ENCODE peak calls at places on chromosome 10, in seven cellular contexts. W, M, K, E, I, Y and U are unnamed samples.

GRCh38 chr10:51386248-51386885 is 312.1 kb downstream of the PRKG1 start:
- DNase-seq in E (no peak), W (no peak), K (no peak), M (no peak), Y (no peak), I (no peak), U (no peak)

GRCh38 chr10:32050145-32050544 is 6.1 kb downstream of the KIF5B start:
- DNase-seq in I (no peak), W (no peak), Y (no peak), M (no peak), E (no peak), K (no peak), U (no peak)

GRCh38 chr10:21021843-21022594 is 124.9 kb upstream of the NEBL start:
- DNase-seq in K (no peak), M (no peak), I (no peak), Y (no peak), W (no peak), E (no peak), U (no peak)

GRCh38 chr10:110013615-110014293 is 6.0 kb downstream of the ADD3 start:
- DNase-seq in E (no peak), I (no peak), Y (no peak), K (no peak), M (no peak), W (no peak), U (peak)

GRCh38 chr10:23516530-23516929 is 77.7 kb downstream of the OTUD1 start:
- DNase-seq in K (no peak), M (no peak), I (no peak), Y (no peak), W (no peak), E (no peak), U (peak)

GRCh38 chr10:43692051-43692825 is 43.6 kb upstream of the ZNF32 start:
- DNase-seq in I (no peak), K (no peak), E (no peak), Y (no peak), W (no peak), M (peak), U (no peak)

GRCh38 chr10:1069680-1070079 is 13.5 kb downstream of the WDR37 start:
- DNase-seq in E (no peak), Y (no peak), K (no peak), M (no peak), W (no peak), I (no peak), U (no peak)

GRCh38 chr10:72276421-72277339 is 3.0 kb downstream of the DDIT4 start:
- DNase-seq in M (no peak), Y (peak), K (peak), W (no peak), I (peak), E (peak), U (peak)

GRCh38 chr10:133076274-133077038 is 11.3 kb upstream of the ADGRA1 start:
- DNase-seq in M (no peak), K (no peak), I (no peak), Y (no peak), E (no peak), W (no peak), U (no peak)

GRCh38 chr10:128047991-128048826 is 78.0 kb downstream of the MKI67 start:
- DNase-seq in M (no peak), I (no peak), Y (peak), E (peak), W (peak), K (no peak), U (no peak)

GRCh38 chr10:132297521-132297920 is 10.2 kb downstream of the STK32C start:
- DNase-seq in K (no peak), I (no peak), M (no peak), Y (no peak), W (peak), E (no peak), U (no peak)

GRCh38 chr10:48501806-48502771 is 102.8 kb downstream of the ARHGAP22 start:
- DNase-seq in I (no peak), Y (peak), M (no peak), K (peak), E (no peak), W (peak), U (no peak)

GRCh38 chr10:11515596-11516418 is 95.6 kb downstream of the USP6NL start:
- DNase-seq in K (peak), M (peak), E (peak), Y (peak), W (no peak), I (no peak), U (peak)

GRCh38 chr10:68224810-68225209 is 7.1 kb downstream of the ATOH7 start:
- DNase-seq in E (no peak), M (no peak), K (no peak), Y (no peak), I (no peak), W (no peak), U (no peak)

GRCh38 chr10:36254191-36254590 is 612.1 kb upstream of the FZD8 start:
- DNase-seq in W (peak), E (peak), M (no peak), I (peak), Y (peak), K (peak), U (no peak)

GRCh38 chr10:99433378-99434020 is 3.1 kb upstream of the GOT1 start:
- DNase-seq in M (no peak), I (no peak), Y (no peak), W (no peak), K (no peak), E (no peak), U (no peak)
- TF ChIP-seq CTCF in M (no peak), I (peak), Y (peak), W (no peak), K (no peak), E (no peak), U (no peak)

GRCh38 chr10:55668326-55668922 is 692.6 kb downstream of the ZWINT start:
- DNase-seq in E (no peak), K (peak), Y (no peak), W (no peak), M (no peak), I (no peak), U (peak)
- TF ChIP-seq CTCF in E (no peak), K (peak), Y (no peak), W (no peak), M (no peak), I (peak), U (no peak)

DNA sequence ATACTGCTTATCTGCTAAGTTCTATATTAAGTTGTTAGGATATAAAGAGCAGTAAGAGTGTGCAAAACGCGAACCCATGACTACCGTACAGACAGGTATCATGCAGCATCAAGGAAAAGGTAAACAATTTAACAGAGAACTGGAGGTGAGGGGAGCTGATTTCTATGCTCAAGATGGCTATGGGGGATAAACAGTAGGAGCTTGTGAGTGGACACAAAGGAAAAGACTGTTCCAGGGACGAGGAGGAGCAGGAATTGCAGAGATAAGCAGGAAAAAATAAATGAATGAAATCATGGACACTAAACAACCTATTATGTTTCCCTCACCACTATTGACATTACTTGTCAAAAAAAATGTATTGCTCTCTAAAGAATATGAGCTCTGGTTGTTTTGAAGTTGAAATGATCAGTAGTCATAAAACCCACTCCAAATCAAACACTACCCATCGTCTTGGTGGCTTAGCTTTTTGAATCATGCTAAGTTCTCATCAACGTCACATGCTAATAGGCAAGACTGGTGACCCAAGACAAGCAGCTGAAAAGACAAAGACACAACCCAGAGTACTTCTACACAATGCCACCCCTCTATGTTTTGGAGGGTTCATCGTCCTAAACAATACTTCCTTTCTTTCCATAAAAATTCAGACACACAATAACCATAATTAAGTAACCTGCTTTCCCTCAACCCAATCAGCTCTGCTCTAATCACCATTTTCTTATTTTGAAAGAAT is 102.7 kb downstream of the NRP1 start:
- DNase-seq in Y (no peak), I (no peak), K (no peak), E (no peak), M (no peak), W (no peak), U (no peak)
- TF ChIP-seq CTCF in Y (no peak), I (no peak), K (no peak), E (no peak), M (no peak), W (no peak), U (no peak)

DNA sequence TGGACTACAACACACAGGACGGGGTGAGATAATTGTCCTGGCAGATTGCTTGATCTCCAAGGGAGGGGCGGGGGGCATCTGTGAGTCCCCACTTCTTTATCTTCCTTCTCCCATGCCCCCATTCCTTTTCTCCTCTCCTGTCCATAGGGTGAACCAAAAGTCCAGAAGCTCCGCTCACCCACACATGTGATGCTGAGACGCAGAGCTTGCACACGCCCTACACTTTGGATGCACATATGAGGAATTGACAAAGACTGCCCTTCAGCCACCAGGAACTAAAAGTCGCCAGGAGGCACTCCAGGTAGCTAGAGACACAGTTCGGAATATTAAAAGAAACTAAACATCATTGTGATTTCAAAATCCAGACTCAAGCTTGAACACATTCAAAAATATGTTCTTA is 112.7 kb upstream of the FGFR2 start:
- DNase-seq in M (no peak), E (no peak), I (no peak), K (no peak), Y (no peak), W (no peak), U (no peak)
- TF ChIP-seq CTCF in M (no peak), E (no peak), I (no peak), K (no peak), Y (no peak), W (no peak), U (no peak)

DNA sequence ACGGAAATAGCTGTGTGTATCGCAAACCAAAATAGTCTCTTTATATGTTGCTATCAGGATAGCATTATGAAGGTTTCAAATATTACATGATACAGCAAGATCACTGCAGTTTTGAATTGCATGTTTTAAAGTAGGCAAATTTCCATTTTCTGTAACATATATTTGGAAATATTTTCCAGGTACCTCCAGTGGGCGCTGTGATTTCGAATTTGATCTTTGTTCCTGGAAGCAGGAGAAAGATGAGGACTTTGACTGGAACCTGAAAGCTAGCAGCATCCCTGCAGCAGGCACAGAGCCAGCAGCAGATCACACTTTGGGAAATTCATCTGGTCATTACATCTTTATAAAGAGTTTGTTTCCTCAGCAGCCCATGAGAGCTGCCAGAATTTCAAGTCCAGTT is 299.0 kb downstream of the MALRD1 start:
- DNase-seq in W (no peak), I (no peak), Y (no peak), K (no peak), M (no peak), E (no peak), U (no peak)
- TF ChIP-seq CTCF in W (no peak), I (peak), Y (no peak), K (no peak), M (peak), E (no peak), U (no peak)